ENCODE peak calls at places on chromosome 11, in five cellular contexts. X is WTC11, J is K562, A is A549, T is HepG2. U is an unnamed sample.

GRCh38 chr11:67281552-67282150 is 7.5 kb upstream of the ANKRD13D start:
- DNase-seq in X (no peak), J (no peak), A (no peak), T (no peak), U (no peak)

GRCh38 chr11:43130616-43131015 is 181.2 kb upstream of the API5 start:
- DNase-seq in X (peak), J (no peak), A (no peak), T (no peak), U (no peak)

GRCh38 chr11:714436-714835 is 8.4 kb downstream of the EPS8L2 start:
- DNase-seq in X (no peak), J (no peak), A (no peak), T (no peak), U (no peak)

GRCh38 chr11:561148-562003 is 606 bp downstream of the RASSF7 start:
- DNase-seq in X (no peak), J (peak), A (peak), T (peak), U (no peak)

GRCh38 chr11:134624166-134624920 is 212.3 kb upstream of the B3GAT1 start:
- DNase-seq in X (no peak), J (no peak), A (no peak), T (no peak), U (no peak)

GRCh38 chr11:112655386-112655785 is 305.8 kb upstream of the NCAM1 start:
- DNase-seq in X (no peak), J (no peak), A (no peak), T (no peak), U (no peak)

GRCh38 chr11:8671651-8672062 is 10.8 kb downstream of the TRIM66 start:
- DNase-seq in X (no peak), J (no peak), A (no peak), T (no peak), U (no peak)

GRCh38 chr11:6745018-6745417 is 26.8 kb downstream of the OR2AG2 start:
- DNase-seq in X (no peak), J (no peak), A (no peak), T (no peak), U (no peak)

GRCh38 chr11:113106507-113106906 is 145.3 kb downstream of the NCAM1 start:
- DNase-seq in X (no peak), J (no peak), A (no peak), T (no peak), U (no peak)

GRCh38 chr11:121367434-121367833 is 74.9 kb downstream of the SC5D start:
- DNase-seq in X (no peak), J (no peak), A (no peak), T (no peak), U (peak)

GRCh38 chr11:72208281-72208680 is 8.3 kb upstream of the FOLR2 start:
- DNase-seq in X (no peak), J (no peak), A (no peak), T (no peak), U (no peak)

GRCh38 chr11:15523576-15523975 is 408.9 kb downstream of the INSC start:
- DNase-seq in X (no peak), J (no peak), A (no peak), T (no peak), U (no peak)

GRCh38 chr11:27215471-27216267 is 147.3 kb downstream of the CCDC34 start:
- DNase-seq in X (no peak), J (no peak), A (no peak), T (no peak), U (no peak)

GRCh38 chr11:76230392-76230791 is 24.1 kb upstream of the WNT11 start:
- DNase-seq in X (no peak), J (no peak), A (no peak), T (no peak), U (no peak)

GRCh38 chr11:107757661-107758060 is 45.8 kb upstream of the SLN start:
- DNase-seq in X (no peak), J (no peak), A (no peak), T (no peak), U (no peak)

GRCh38 chr11:129911298-129911697 is 15.9 kb upstream of the NFRKB start:
- DNase-seq in X (no peak), J (no peak), A (no peak), T (no peak), U (no peak)

GRCh38 chr11:26143553-26144308 is 188.2 kb upstream of the ANO3 start:
- DNase-seq in X (no peak), J (no peak), A (no peak), T (no peak), U (no peak)

GRCh38 chr11:70483077-70483861 is 84.9 kb downstream of the CTTN start:
- DNase-seq in X (no peak), J (peak), A (peak), T (no peak), U (no peak)

DNA sequence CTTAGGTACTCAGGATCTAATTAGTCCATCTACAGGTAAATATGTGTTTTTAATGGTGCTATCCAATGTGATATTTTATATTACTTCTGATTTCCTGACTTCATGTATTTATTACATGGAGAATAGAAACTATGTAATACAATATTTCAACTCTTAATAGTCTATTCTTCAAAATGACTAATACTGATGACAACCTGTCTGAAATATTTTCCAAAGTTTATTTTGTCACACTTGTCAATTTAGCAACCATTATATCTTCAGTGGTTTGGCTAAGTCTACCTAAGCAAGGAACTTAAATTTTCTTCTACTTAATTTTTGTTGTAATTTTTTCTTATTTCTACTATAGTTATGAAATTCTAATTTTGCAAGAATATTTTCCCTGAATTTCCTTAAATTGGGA is 55.0 kb upstream of the CNTN5 start:
- DNase-seq in X (no peak), J (no peak), A (no peak), T (no peak), U (no peak)
- TF ChIP-seq ESRRA in X (no peak), J (no peak), A (no peak), T (no peak), U (no peak)

DNA sequence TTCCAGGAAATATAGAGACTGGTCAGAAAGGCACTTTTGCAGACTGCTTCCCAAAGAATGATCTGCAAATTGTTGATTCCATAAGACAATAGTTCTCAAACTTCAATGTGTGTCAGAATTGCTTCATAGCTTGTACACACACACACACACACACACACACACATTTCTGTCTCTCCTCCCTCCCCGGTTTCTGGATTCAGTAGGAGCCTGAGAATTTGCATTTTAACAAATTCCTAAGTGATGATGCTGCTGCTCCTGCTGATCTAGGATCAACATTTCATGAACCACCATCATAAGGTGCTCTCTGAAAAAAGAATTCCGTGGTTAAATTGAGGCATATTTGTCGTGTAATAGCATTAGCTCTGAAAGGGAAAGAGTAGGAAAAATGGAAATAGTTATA is 35.3 kb upstream of the FZD4 start:
- DNase-seq in X (no peak), J (no peak), A (peak), T (peak), U (no peak)
- TF ChIP-seq ESRRA in X (no peak), J (no peak), A (no peak), T (no peak), U (no peak)

GRCh38 chr11:68798221-68798813 is 43.4 kb downstream of the CPT1A start:
- DNase-seq in X (peak), J (peak), A (no peak), T (peak), U (no peak)
- TF ChIP-seq ESRRA in X (no peak), J (no peak), A (no peak), T (no peak), U (no peak)

GRCh38 chr11:111427471-111427912 is 48.4 kb upstream of the POU2AF1 start:
- DNase-seq in X (no peak), J (peak), A (no peak), T (peak), U (no peak)
- TF ChIP-seq ESRRA in X (no peak), J (no peak), A (no peak), T (no peak), U (no peak)

U was measured in GM12878.